ENCODE peak calls at places on chromosomes 11 and 22, in five cellular contexts. T, C, P, H and Y are unnamed samples.
A peak's percentile ranks its signal among the peaks of the same experiment; 100 is the strongest.

GRCh38 chr11:22734628-22735345 is 68.4 kb downstream of the GAS2 start:
- DNase-seq in T (no peak), P (no peak), C (peak; percentile 5), H (no peak), Y (no peak)

GRCh38 chr11:118176400-118177134 is at the start of gene SCN2B:
- DNase-seq in H (no peak), P (peak; percentile 53), C (no peak), T (peak; percentile 7), Y (no peak)

GRCh38 chr11:118883368-118884071 is at the start of gene CXCR5:
- DNase-seq in H (no peak), C (peak; percentile 59), P (peak; percentile 80), T (peak; percentile 35), Y (no peak)

GRCh38 chr11:2551131-2551530 is 106.3 kb downstream of the KCNQ1 start:
- DNase-seq in P (no peak), T (no peak), C (peak; percentile 25), H (no peak), Y (no peak)

GRCh38 chr11:128522943-128523518 is 64.3 kb downstream of the ETS1 start:
- DNase-seq in P (no peak), T (no peak), C (peak; percentile 47), H (no peak), Y (no peak)

GRCh38 chr11:1783725-1784529 is 20.2 kb upstream of the CTSD start:
- DNase-seq in T (no peak), C (no peak), P (no peak), H (peak; percentile 21), Y (no peak)

GRCh38 chr11:116170526-116171120 is 602.2 kb downstream of the BUD13 start:
- DNase-seq in T (no peak), C (no peak), H (peak; percentile 42), P (no peak), Y (no peak)

GRCh38 chr11:134033696-134034491 is 35.0 kb upstream of the JAM3 start:
- DNase-seq in C (peak; percentile 91), H (peak; percentile 95), P (peak; percentile 98), T (peak; percentile 85), Y (peak; percentile 72)

GRCh38 chr11:47330002-47330911 is 22.2 kb downstream of the MYBPC3 start:
- DNase-seq in H (peak; percentile 43), T (peak; percentile 29), P (peak; percentile 28), C (no peak), Y (no peak)

GRCh38 chr11:44833221-44833620 is 106.5 kb downstream of the TSPAN18 start:
- DNase-seq in C (no peak), H (no peak), T (no peak), P (no peak), Y (no peak)

GRCh38 chr11:44833869-44834452 is 107.2 kb downstream of the TSPAN18 start:
- DNase-seq in T (no peak), H (no peak), C (no peak), P (peak; percentile 60), Y (peak; percentile 60)

GRCh38 chr11:44829838-44830237 is 103.1 kb downstream of the TSPAN18 start:
- DNase-seq in P (no peak), C (no peak), T (no peak), H (no peak), Y (no peak)

GRCh38 chr11:44832452-44832851 is 105.7 kb downstream of the TSPAN18 start:
- DNase-seq in H (no peak), C (no peak), T (no peak), P (no peak), Y (no peak)

GRCh38 chr11:44831605-44832394 is 105.0 kb downstream of the TSPAN18 start:
- DNase-seq in P (no peak), T (no peak), C (no peak), H (no peak), Y (no peak)
- H2BK15ac ChIP-seq in P (no peak overlapping the region), T (no peak overlapping the region), C (no peak overlapping the region), H (no peak overlapping the region), Y (no peak overlapping the region)

GRCh38 chr11:11808992-11809583 is 32.7 kb upstream of the USP47 start:
- DNase-seq in H (no peak), C (no peak), P (no peak), T (no peak), Y (no peak)

GRCh38 chr11:11806586-11806985 is 35.2 kb upstream of the USP47 start:
- DNase-seq in H (no peak), C (no peak), P (no peak), T (no peak), Y (no peak)

GRCh38 chr11:11805228-11805627 is 36.5 kb upstream of the USP47 start:
- DNase-seq in T (no peak), H (no peak), C (no peak), P (no peak), Y (no peak)

GRCh38 chr11:11807811-11808210 is 34.0 kb upstream of the USP47 start:
- DNase-seq in T (no peak), P (no peak), H (no peak), C (no peak), Y (no peak)

GRCh38 chr11:11806074-11806473 is 35.7 kb upstream of the USP47 start:
- DNase-seq in H (no peak), T (no peak), C (no peak), P (no peak), Y (no peak)
- H3K4ac ChIP-seq in H (no peak overlapping the region), T (no peak overlapping the region), C (no peak overlapping the region), P (no peak overlapping the region), Y (no peak overlapping the region)

GRCh38 chr22:36588285-36588684 is 59.3 kb upstream of the EIF3D start:
- DNase-seq in T (no peak), P (no peak), H (no peak), C (no peak), Y (no peak)

GRCh38 chr22:36586250-36586649 is 57.3 kb upstream of the EIF3D start:
- DNase-seq in H (no peak), P (peak; percentile 48), C (no peak), T (no peak), Y (no peak)

GRCh38 chr22:36585841-36586240 is 56.9 kb upstream of the EIF3D start:
- DNase-seq in C (no peak), T (peak; percentile 20), P (peak; percentile 86), H (peak; percentile 54), Y (no peak)

GRCh38 chr22:36587289-36588154 is 58.6 kb upstream of the EIF3D start:
- DNase-seq in H (no peak), C (no peak), T (peak; percentile 67), P (no peak), Y (no peak)

GRCh38 chr22:36586852-36587251 is 57.9 kb upstream of the EIF3D start:
- DNase-seq in H (no peak), T (no peak), C (no peak), P (no peak), Y (no peak)
- H2BK15ac ChIP-seq in H (no peak overlapping the region), T (no peak overlapping the region), C (no peak overlapping the region), P (no peak overlapping the region), Y (no peak overlapping the region)

DNA sequence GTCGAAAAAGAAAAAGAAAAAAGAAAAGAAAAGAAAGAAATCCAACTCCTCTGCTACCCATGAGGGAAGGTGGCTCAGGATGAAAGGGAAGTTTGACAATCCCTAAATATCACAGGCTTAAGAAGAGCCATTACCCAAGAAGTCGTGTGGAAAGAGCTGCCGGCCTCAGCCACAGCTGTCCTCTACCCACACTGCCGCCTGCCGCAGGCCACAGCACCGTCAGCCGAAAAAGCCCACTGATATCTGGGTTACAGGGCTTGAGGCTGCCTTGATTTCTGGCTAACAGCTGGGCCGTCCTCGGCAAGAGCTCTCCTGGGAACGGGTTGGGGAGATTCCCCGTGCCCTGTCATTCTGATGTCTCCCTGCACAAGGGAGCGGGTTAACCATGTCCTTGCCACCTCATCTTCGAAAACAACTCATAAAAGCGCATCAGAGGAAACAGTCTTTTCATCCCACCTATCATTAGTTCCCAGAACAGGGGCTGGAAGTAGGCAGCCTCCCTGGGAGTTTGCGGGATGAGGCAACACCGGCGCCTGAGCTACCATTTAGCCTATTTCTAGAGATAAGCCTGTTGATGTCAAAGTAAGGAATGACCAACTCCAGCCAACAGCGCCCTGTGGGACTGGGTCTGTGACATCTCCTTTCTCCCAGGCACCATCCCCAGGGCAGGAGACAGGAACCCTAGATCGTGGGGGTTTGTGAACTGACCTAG is 21.8 kb upstream of the SNX32 start:
- DNase-seq in P (no peak), C (no peak), H (no peak), T (no peak), Y (no peak)
- H3K4ac ChIP-seq in P (no peak overlapping the region), C (no peak overlapping the region), H (no peak overlapping the region), T (no peak overlapping the region), Y (no peak overlapping the region)

GRCh38 chr11:3854660-3854976 is 846 bp upstream of the STIM1 start:
- DNase-seq in P (peak; percentile 67), H (no peak), C (no peak), T (no peak), Y (no peak)
- H2BK15ac ChIP-seq in P (no peak overlapping the region), H (no peak overlapping the region), C (no peak overlapping the region), T (peak overlapping the region; percentile 63), Y (no peak overlapping the region)

GRCh38 chr11:106133529-106133928 is 56.1 kb downstream of the AASDHPPT start:
- DNase-seq in P (peak; percentile 13), C (no peak), H (no peak), T (no peak), Y (no peak)

GRCh38 chr11:106132582-106133354 is 55.3 kb downstream of the AASDHPPT start:
- DNase-seq in C (no peak), H (no peak), T (no peak), P (no peak), Y (no peak)

GRCh38 chr11:106131998-106132397 is 54.5 kb downstream of the AASDHPPT start:
- DNase-seq in C (no peak), T (no peak), P (peak; percentile 18), H (peak; percentile 30), Y (no peak)

GRCh38 chr11:106137061-106137460 is 59.6 kb downstream of the AASDHPPT start:
- DNase-seq in C (no peak), T (no peak), H (no peak), P (no peak), Y (no peak)

GRCh38 chr11:106137758-106138157 is 60.3 kb downstream of the AASDHPPT start:
- DNase-seq in T (no peak), C (no peak), H (no peak), P (no peak), Y (no peak)
- H3K4ac ChIP-seq in T (no peak overlapping the region), C (no peak overlapping the region), H (no peak overlapping the region), P (no peak overlapping the region), Y (no peak overlapping the region)

GRCh38 chr11:112797072-112797471 is 164.1 kb upstream of the NCAM1 start:
- DNase-seq in C (peak; percentile 5), T (no peak), H (peak; percentile 87), P (peak; percentile 95), Y (peak; percentile 40)
- H2BK15ac ChIP-seq in C (no peak overlapping the region), T (no peak overlapping the region), H (peak overlapping the region; percentile 43), P (no peak overlapping the region), Y (no peak overlapping the region)

DNA sequence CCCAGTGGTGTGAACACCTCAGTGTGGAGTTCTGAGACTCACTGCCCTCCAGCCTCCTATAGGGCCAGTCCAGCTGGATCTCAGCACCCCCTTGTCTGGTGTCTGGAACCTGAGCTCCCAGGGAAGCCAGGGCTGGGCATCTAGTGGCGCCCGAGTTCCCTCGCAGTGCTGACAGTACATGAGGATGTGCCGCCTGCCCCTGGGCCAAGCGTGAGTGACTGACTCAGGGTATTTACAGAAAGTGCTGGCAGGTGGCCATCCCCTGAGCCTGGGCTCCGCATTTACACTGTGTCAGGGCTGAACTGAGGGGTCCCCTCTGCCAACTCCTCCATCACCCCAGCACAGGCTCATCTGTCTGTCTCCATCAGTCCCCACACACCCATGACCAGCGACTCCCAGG is 185.3 kb downstream of the BRD1 start:
- DNase-seq in H (no peak), T (no peak), C (no peak), P (no peak), Y (no peak)
- H3K4ac ChIP-seq in H (no peak overlapping the region), T (no peak overlapping the region), C (no peak overlapping the region), P (no peak overlapping the region), Y (peak overlapping the region; percentile 37)

GRCh38 chr22:17257578-17257977 is 38.3 kb upstream of the ADA2 start:
- DNase-seq in P (no peak), H (no peak), T (no peak), C (no peak), Y (no peak)
- H2BK15ac ChIP-seq in P (no peak overlapping the region), H (no peak overlapping the region), T (no peak overlapping the region), C (no peak overlapping the region), Y (no peak overlapping the region)